ENCODE peak calls at places on chromosome 10, in nine cellular contexts. S is HCT116, V is AG09309, A is NB4, Y is A673, X is HTR-8/SVneo, O is hippocampal formation, W is NCI-H1092, N is body of pancreas. R is an unnamed sample.

GRCh38 chr10:131891196-131891928 is 9.4 kb upstream of the PPP2R2D start:
- DNase-seq in V (no peak), W (no peak), Y (no peak), S (no peak), X (peak), N (no peak), A (peak), O (no peak), R (peak)

GRCh38 chr10:97117372-97117771 is 68.4 kb downstream of the SLIT1 start:
- DNase-seq in Y (no peak), N (no peak), W (no peak), S (peak), V (no peak), X (no peak), O (no peak), A (peak), R (peak)

GRCh38 chr10:122550983-122551382 is 9.6 kb upstream of the DMBT1 start:
- DNase-seq in A (no peak), S (no peak), Y (no peak), O (no peak), X (no peak), W (no peak), N (no peak), V (no peak), R (no peak)

GRCh38 chr10:127549009-127549408 is at the start of gene NPS:
- DNase-seq in N (no peak), O (no peak), X (no peak), V (no peak), W (no peak), Y (no peak), S (no peak), A (no peak), R (no peak)

GRCh38 chr10:46518028-46518725 is 38.3 kb downstream of the GPRIN2 start:
- DNase-seq in Y (no peak), S (no peak), W (no peak), V (no peak), O (no peak), A (no peak), X (no peak), N (no peak), R (no peak)

GRCh38 chr10:32210306-32211045 is 136.5 kb downstream of the EPC1 start:
- DNase-seq in W (no peak), O (peak), N (peak), V (peak), S (peak), A (peak), X (peak), Y (peak), R (peak)

GRCh38 chr10:117534321-117535044 is 8.1 kb upstream of the EMX2 start:
- DNase-seq in Y (no peak), O (no peak), V (no peak), S (no peak), X (no peak), W (no peak), N (no peak), A (no peak), R (no peak)

GRCh38 chr10:13526952-13527863 is 1.6 kb downstream of the BEND7 start:
- DNase-seq in O (no peak), X (peak), S (peak), V (peak), A (no peak), Y (no peak), W (no peak), N (peak), R (no peak)

GRCh38 chr10:70370766-70371165 is 11.7 kb downstream of the LRRC20 start:
- DNase-seq in X (no peak), S (no peak), V (no peak), N (no peak), A (no peak), Y (no peak), O (no peak), W (no peak), R (no peak)

GRCh38 chr10:98444314-98445006 is 2.3 kb downstream of the HPS1 start:
- DNase-seq in W (no peak), Y (no peak), A (no peak), X (no peak), O (no peak), V (no peak), N (no peak), S (no peak), R (no peak)

GRCh38 chr10:129966831-129967578 is 2.9 kb upstream of the EBF3 start:
- DNase-seq in O (no peak), V (no peak), X (no peak), Y (no peak), N (no peak), A (no peak), S (no peak), W (no peak), R (no peak)

GRCh38 chr10:14327535-14327934 is 3.2 kb downstream of the FRMD4A start:
- DNase-seq in A (no peak), X (no peak), V (no peak), Y (peak), W (no peak), N (no peak), O (peak), S (no peak), R (no peak)

GRCh38 chr10:88933584-88933983 is 19.0 kb downstream of the ACTA2 start:
- DNase-seq in A (no peak), N (no peak), V (no peak), S (no peak), W (no peak), X (no peak), O (no peak), Y (no peak), R (no peak)

GRCh38 chr10:34814228-34815173 is 595 bp downstream of the PARD3 start:
- DNase-seq in S (no peak), X (peak), V (no peak), Y (peak), N (peak), O (no peak), W (no peak), A (peak), R (no peak)